ENCODE peak calls at places on chromosomes 5 and 9, in four cellular contexts. T is transverse colon, N is esophagus squamous epithelium, X is stomach. U is an unnamed sample.

GRCh38 chr5:152092580-152092979 is 167.9 kb upstream of the GLRA1 start:
- DNase-seq in N (no peak), T (no peak), X (no peak), U (no peak)

GRCh38 chr5:153672347-153673090 is 182.0 kb downstream of the GRIA1 start:
- DNase-seq in X (no peak), T (no peak), N (no peak), U (no peak)

GRCh38 chr9:91117959-91118651 is 243.6 kb downstream of the AUH start:
- DNase-seq in N (no peak), X (peak; percentile 73), T (peak; percentile 86), U (no peak)

GRCh38 chr5:129395247-129395646 is 64.9 kb upstream of the ADAMTS19 start:
- DNase-seq in X (no peak), N (no peak), T (no peak), U (no peak)

GRCh38 chr9:134636142-134636507 is 5.5 kb upstream of the COL5A1 start:
- DNase-seq in N (no peak), X (no peak), T (no peak), U (no peak)

GRCh38 chr5:159510282-159510681 is 180.0 kb upstream of the IL12B start:
- DNase-seq in N (no peak), X (no peak), T (peak; percentile 31), U (peak; percentile 18)

GRCh38 chr5:109619661-109620060 is 70.1 kb upstream of the MAN2A1 start:
- DNase-seq in N (no peak), T (no peak), X (no peak), U (no peak)

GRCh38 chr9:113915817-113916474 is 39.8 kb downstream of the ZNF618 start:
- DNase-seq in N (no peak), X (no peak), T (no peak), U (no peak)

GRCh38 chr5:106759581-106759980 is 911.2 kb downstream of the EFNA5 start:
- DNase-seq in N (no peak), T (no peak), X (peak; percentile 58), U (no peak)

GRCh38 chr9:123416171-123416570 is 60.2 kb downstream of the CRB2 start:
- DNase-seq in T (no peak), N (no peak), X (no peak), U (no peak)

GRCh38 chr5:115455241-115455640 is 89.3 kb downstream of the FEM1C start:
- DNase-seq in T (no peak), X (no peak), N (no peak), U (no peak)

GRCh38 chr9:111582888-111583287 is 16.6 kb downstream of the PTGR1 start:
- DNase-seq in N (no peak), X (no peak), T (no peak), U (peak; percentile 30)

GRCh38 chr5:74798977-74799911 is 32.2 kb downstream of the NSA2 start:
- DNase-seq in N (no peak), X (no peak), T (no peak), U (no peak)

GRCh38 chr9:123421801-123422455 is 65.9 kb downstream of the CRB2 start:
- DNase-seq in T (no peak), N (no peak), X (no peak), U (no peak)

GRCh38 chr9:96411129-96411820 is 6.9 kb downstream of the ZNF367 start:
- DNase-seq in X (no peak), T (no peak), N (no peak), U (no peak)

GRCh38 chr5:177609076-177610059 is 9.4 kb downstream of the B4GALT7 start:
- DNase-seq in T (no peak), X (no peak), N (no peak), U (no peak)

GRCh38 chr5:81949479-81949878 is 22.3 kb upstream of the ATG10 start:
- DNase-seq in T (no peak), X (no peak), N (no peak), U (no peak)

GRCh38 chr9:115036691-115037090 is 81.3 kb downstream of the TNC start:
- DNase-seq in N (no peak), X (no peak), T (no peak), U (no peak)

GRCh38 chr9:83239787-83240186 is 176.8 kb upstream of the RASEF start:
- DNase-seq in X (no peak), N (no peak), T (no peak), U (no peak)

GRCh38 chr5:163894645-163895044 is 389.2 kb downstream of the MAT2B start:
- DNase-seq in T (no peak), N (no peak), X (no peak), U (no peak)

GRCh38 chr5:159240301-159240870 is 22.7 kb upstream of the UBLCP1 start:
- DNase-seq in T (no peak), X (no peak), N (no peak), U (peak; percentile 38)

GRCh38 chr5:181204561-181205401 is at the start of gene TRIM7:
- DNase-seq in N (no peak), T (peak; percentile 65), X (peak; percentile 61), U (peak; percentile 49)

GRCh38 chr9:16864741-16865434 is 5.6 kb downstream of the BNC2 start:
- DNase-seq in T (no peak), X (no peak), N (no peak), U (no peak)

GRCh38 chr5:32790411-32790951 is 79.4 kb downstream of the NPR3 start:
- DNase-seq in N (no peak), T (no peak), X (no peak), U (no peak)

GRCh38 chr5:95823241-95823737 is 763 bp upstream of the GLRX start:
- DNase-seq in X (no peak), N (no peak), T (no peak), U (no peak)

GRCh38 chr9:34929506-34930102 is 28.5 kb upstream of the PHF24 start:
- DNase-seq in N (no peak), T (no peak), X (peak; percentile 28), U (no peak)

GRCh38 chr9:29830815-29831214 is 2257.5 kb upstream of the C9orf72 start:
- DNase-seq in T (peak; percentile 37), N (no peak), X (no peak), U (peak; percentile 2)

GRCh38 chr5:140806834-140807775 is at the start of gene PCDHA4:
- DNase-seq in X (no peak), N (no peak), T (peak; percentile 26), U (no peak)

GRCh38 chr9:110073356-110073666 is 134.6 kb downstream of the C9orf152 start:
- DNase-seq in T (no peak), X (no peak), N (no peak), U (no peak)

GRCh38 chr5:10745133-10745532 is 15.9 kb downstream of the DAP start:
- DNase-seq in T (no peak), X (no peak), N (no peak), U (no peak)

GRCh38 chr9:132114102-132114707 is 34.5 kb upstream of the MED27 start:
- DNase-seq in X (peak; percentile 61), T (peak; percentile 41), N (no peak), U (peak; percentile 40)

GRCh38 chr9:77534376-77535057 is 113.6 kb downstream of the GNA14 start:
- DNase-seq in X (no peak), N (no peak), T (no peak), U (no peak)

GRCh38 chr5:111076076-111076475 is 4.6 kb downstream of the TSLP start:
- DNase-seq in T (no peak), X (no peak), N (no peak), U (no peak)

GRCh38 chr5:139246394-139246793 is 47.1 kb upstream of the MATR3 start:
- DNase-seq in N (no peak), T (no peak), X (no peak), U (peak; percentile 86)

DNA sequence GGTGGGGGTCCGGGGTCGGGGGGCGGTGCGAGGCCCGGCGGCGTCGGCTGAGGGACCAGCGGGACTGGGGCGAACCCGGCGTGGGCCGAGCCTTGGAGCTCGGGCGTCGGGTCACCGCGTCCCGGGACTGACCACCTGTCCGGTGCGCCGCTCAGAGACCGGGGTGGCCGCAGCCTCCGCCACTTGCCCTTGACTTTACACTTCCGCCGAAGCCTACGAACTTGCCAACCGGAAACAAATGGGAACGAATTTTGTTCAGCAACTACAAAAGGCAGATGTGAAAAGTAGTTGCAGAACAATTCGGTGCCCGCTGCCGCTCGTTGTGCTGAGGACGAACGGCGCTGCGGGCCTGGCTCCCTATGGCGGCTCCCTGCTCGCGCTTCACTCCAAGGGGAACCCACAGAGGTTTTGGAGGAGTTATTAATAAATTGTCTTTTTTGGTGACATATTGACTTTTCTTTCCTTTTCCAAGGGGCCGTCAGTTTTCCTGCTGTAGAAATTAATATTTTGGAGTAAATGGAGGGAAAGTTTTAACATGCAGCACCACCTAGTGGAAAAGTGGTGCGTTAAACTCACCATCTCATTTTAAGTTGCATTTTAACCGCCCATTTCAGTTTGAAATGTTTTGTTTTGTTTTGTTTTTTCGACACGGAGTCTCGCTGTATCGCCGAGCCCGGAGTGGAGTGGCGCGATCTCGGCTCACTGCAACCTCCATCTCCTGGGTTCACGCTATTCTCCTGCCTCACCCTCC is 490 bp downstream of the PCBD2 start:
- DNase-seq in N (no peak), T (peak; percentile 63), X (peak; percentile 58), U (peak; percentile 43)
- TF ChIP-seq POLR2A in N (no peak), T (peak; percentile 7), X (no peak), U (no peak)

GRCh38 chr9:121295662-121296191 is 27.8 kb downstream of the GSN start:
- DNase-seq in T (no peak), N (no peak), X (no peak), U (no peak)
- TF ChIP-seq POLR2A in T (no peak), N (no peak), X (no peak), U (no peak)

GRCh38 chr5:65482280-65482726 is 583 bp upstream of the ADAMTS6 start:
- DNase-seq in N (no peak), X (no peak), T (no peak), U (no peak)

GRCh38 chr5:65482727-65483473 is 1.2 kb upstream of the ADAMTS6 start:
- DNase-seq in T (no peak), X (no peak), N (no peak), U (no peak)

GRCh38 chr5:65480306-65480865 is 1.3 kb downstream of the ADAMTS6 start:
- DNase-seq in T (peak; percentile 76), N (no peak), X (peak; percentile 72), U (no peak)

GRCh38 chr5:65481171-65481575 is 547 bp downstream of the ADAMTS6 start:
- DNase-seq in X (no peak), T (no peak), N (no peak), U (no peak)

DNA sequence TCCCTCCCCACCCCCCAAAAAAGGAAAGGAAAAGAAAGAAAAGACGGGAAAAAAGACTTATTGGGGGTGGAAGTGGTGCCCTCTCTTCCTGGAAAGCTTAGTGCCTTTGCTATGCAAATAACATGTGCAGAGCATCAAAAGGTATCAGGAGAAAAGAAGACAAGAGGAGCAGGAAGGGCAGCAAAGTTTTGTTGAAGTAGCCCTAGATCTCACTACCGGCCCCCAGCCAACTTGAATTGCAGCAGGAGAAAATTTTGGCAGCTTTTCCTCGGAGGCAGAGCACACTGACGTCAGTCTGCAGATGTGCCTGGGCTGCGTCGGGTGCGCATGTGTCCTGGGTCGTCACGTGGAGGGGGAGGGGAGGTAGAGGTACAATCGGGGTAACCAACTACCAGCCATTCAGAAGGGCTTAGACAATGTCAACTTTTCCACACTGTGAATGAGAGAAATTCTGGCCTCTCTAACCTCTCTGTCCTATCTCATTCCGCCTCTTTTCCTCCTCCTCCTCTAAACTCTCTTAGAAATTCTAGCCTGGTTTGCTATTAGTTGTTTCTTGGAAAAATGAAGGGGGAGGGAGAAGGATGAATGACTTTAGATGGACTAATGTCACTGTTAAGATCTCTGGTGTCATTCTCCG is at the start of gene ADAMTS6:
- DNase-seq in N (peak; percentile 45), T (peak; percentile 85), X (peak; percentile 74), U (peak; percentile 51)
- TF ChIP-seq POLR2A in N (peak; percentile 56), T (no peak), X (no peak), U (peak; percentile 13)

DNA sequence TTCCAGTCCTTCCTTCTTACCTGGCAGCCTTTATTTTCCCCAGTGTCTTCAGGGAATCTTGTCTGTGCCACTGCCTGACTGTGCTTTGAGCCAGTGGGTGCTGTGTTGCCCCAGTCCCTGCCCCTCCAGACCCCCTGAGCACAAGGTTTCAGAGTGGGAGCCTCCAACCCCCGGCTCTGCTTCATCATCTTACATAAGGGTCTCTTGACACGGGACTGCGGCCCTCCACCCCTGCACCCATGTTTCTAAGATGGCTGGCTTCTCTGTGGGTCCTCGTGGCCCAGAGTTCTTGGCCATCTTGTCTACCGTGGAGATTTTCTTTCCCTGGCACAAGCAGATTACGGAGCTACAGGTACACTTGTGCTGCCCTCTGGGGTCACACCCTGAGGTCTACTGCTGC is 194.1 kb downstream of the CACNA1B start:
- DNase-seq in X (no peak), N (no peak), T (no peak), U (no peak)
- TF ChIP-seq POLR2A in X (no peak), N (no peak), T (no peak), U (no peak)

U was measured in H54.